ENCODE peak calls at places on chromosome 7, in seven cellular contexts. K is astrocyte of the spinal cord, N is HL-60, I is left lung, Z is dorsolateral prefrontal cortex, C is GM06990, Y is cardiac fibroblast. R is an unnamed sample.

GRCh38 chr7:114718861-114719260 is 203.0 kb upstream of the MDFIC start:
- DNase-seq in Z (no peak), K (no peak), I (no peak), N (no peak), C (peak; percentile 24), Y (no peak), R (no peak)

GRCh38 chr7:1285556-1286301 is 53.1 kb downstream of the UNCX start:
- DNase-seq in N (no peak), K (no peak), I (no peak), Z (peak; percentile 36), Y (no peak), C (no peak), R (no peak)

GRCh38 chr7:140079121-140079536 is 16.4 kb upstream of the PARP12 start:
- DNase-seq in Z (no peak), N (no peak), C (no peak), I (no peak), Y (peak; percentile 40), K (peak; percentile 77), R (no peak)

GRCh38 chr7:125347264-125347663 is 417.6 kb upstream of the POT1 start:
- DNase-seq in N (no peak), Z (no peak), C (no peak), Y (no peak), I (no peak), K (no peak), R (no peak)

GRCh38 chr7:46720761-46721160 is 799.7 kb upstream of the IGFBP3 start:
- DNase-seq in K (no peak), N (no peak), Y (no peak), I (no peak), Z (no peak), C (no peak), R (no peak)

GRCh38 chr7:5177060-5177459 is 13.0 kb upstream of the WIPI2 start:
- DNase-seq in K (peak; percentile 51), C (no peak), N (no peak), Z (peak; percentile 64), Y (peak; percentile 90), I (peak; percentile 40), R (peak; percentile 12)

GRCh38 chr7:29996321-29996720 is 6.7 kb upstream of the SCRN1 start:
- DNase-seq in Z (no peak), N (no peak), I (no peak), C (no peak), Y (no peak), K (no peak), R (no peak)

GRCh38 chr7:152403726-152404125 is 32.1 kb downstream of the KMT2C start:
- DNase-seq in C (no peak), N (no peak), Y (no peak), K (no peak), I (no peak), Z (no peak), R (no peak)

GRCh38 chr7:151168022-151168786 is 710 bp upstream of the GBX1 start:
- DNase-seq in Y (no peak), K (no peak), I (no peak), Z (no peak), C (peak; percentile 57), N (peak; percentile 35), R (no peak)

GRCh38 chr7:45589915-45590678 is 15.9 kb downstream of the ADCY1 start:
- DNase-seq in C (no peak), Z (no peak), K (no peak), N (no peak), Y (no peak), I (no peak), R (no peak)

GRCh38 chr7:47197508-47197907 is 384.4 kb downstream of the TNS3 start:
- DNase-seq in C (no peak), K (no peak), Z (no peak), N (no peak), I (no peak), Y (no peak), R (no peak)

GRCh38 chr7:46170792-46171191 is 249.7 kb upstream of the IGFBP3 start:
- DNase-seq in N (no peak), K (no peak), I (no peak), C (no peak), Z (no peak), Y (no peak), R (no peak)

GRCh38 chr7:139035588-139036353 is at the start of gene ZC3HAV1L:
- DNase-seq in C (peak; percentile 81), Y (peak; percentile 76), I (peak; percentile 62), N (no peak), K (peak; percentile 67), Z (peak; percentile 55), R (no peak)

GRCh38 chr7:13034693-13035092 is 347.3 kb downstream of the ARL4A start:
- DNase-seq in I (no peak), Z (no peak), C (no peak), N (no peak), Y (no peak), K (no peak), R (no peak)

GRCh38 chr7:128889121-128889520 is 21.4 kb downstream of the KCP start:
- DNase-seq in I (no peak), Y (no peak), N (no peak), C (no peak), K (no peak), Z (no peak), R (no peak)

GRCh38 chr7:108138911-108139310 is 8.8 kb upstream of the LAMB4 start:
- DNase-seq in I (no peak), N (no peak), C (no peak), K (peak; percentile 22), Y (peak; percentile 46), Z (no peak), R (no peak)

GRCh38 chr7:65800890-65801341 is 72.0 kb upstream of the VKORC1L1 start:
- DNase-seq in N (no peak), C (no peak), I (no peak), K (no peak), Z (no peak), Y (peak; percentile 43), R (no peak)

GRCh38 chr7:22944506-22944905 is 69.4 kb downstream of the HYCC1 start:
- DNase-seq in K (no peak), Z (no peak), Y (peak; percentile 74), N (no peak), C (no peak), I (no peak), R (no peak)

GRCh38 chr7:149824748-149825566 is 13.2 kb upstream of the ZNF862 start:
- DNase-seq in N (no peak), C (no peak), K (no peak), Z (peak; percentile 24), I (no peak), Y (no peak), R (no peak)

GRCh38 chr7:43028106-43028505 is 84.3 kb upstream of the HECW1 start:
- DNase-seq in K (no peak), C (no peak), Z (no peak), I (no peak), N (no peak), Y (no peak), R (no peak)

GRCh38 chr7:132472463-132473120 is 103.7 kb downstream of the PLXNA4 start:
- DNase-seq in I (no peak), Y (peak; percentile 75), K (peak; percentile 40), C (no peak), N (no peak), Z (no peak), R (peak; percentile 19)

GRCh38 chr7:43076189-43076605 is 36.2 kb upstream of the HECW1 start:
- DNase-seq in Z (no peak), K (no peak), C (peak; percentile 75), N (no peak), I (no peak), Y (no peak), R (no peak)

GRCh38 chr7:43119371-43120069 is 7.1 kb downstream of the HECW1 start:
- DNase-seq in Y (peak; percentile 62), N (no peak), C (no peak), K (peak; percentile 70), Z (no peak), I (no peak), R (no peak)

GRCh38 chr7:143288836-143289235 is 685 bp downstream of the CASP2 start:
- DNase-seq in I (no peak), Z (no peak), Y (no peak), C (no peak), N (no peak), K (no peak), R (no peak)

GRCh38 chr7:95595825-95596182 is 512 bp downstream of the PDK4 start:
- DNase-seq in I (no peak), K (no peak), Z (no peak), C (no peak), Y (no peak), N (no peak), R (no peak)
- H3K4me3 ChIP-seq in I (peak overlapping the region; percentile 69), K (peak overlapping the region; percentile 56), Z (peak overlapping the region; percentile 75), C (no peak overlapping the region), Y (peak overlapping the region; percentile 79), N (no peak overlapping the region), R (peak overlapping the region; percentile 90)

GRCh38 chr7:77985232-77985973 is 186.8 kb downstream of the PHTF2 start:
- DNase-seq in K (no peak), N (no peak), C (no peak), I (no peak), Z (no peak), Y (no peak), R (peak; percentile 23)

GRCh38 chr7:77991656-77992055 is 193.1 kb downstream of the PHTF2 start:
- DNase-seq in K (no peak), Z (no peak), N (no peak), I (no peak), C (no peak), Y (no peak), R (no peak)

GRCh38 chr7:77993823-77994222 is 195.2 kb downstream of the PHTF2 start:
- DNase-seq in I (no peak), Z (no peak), Y (no peak), C (no peak), K (no peak), N (no peak), R (no peak)

GRCh38 chr7:77985974-77986339 is 187.4 kb downstream of the PHTF2 start:
- DNase-seq in I (no peak), K (no peak), Y (peak; percentile 86), N (no peak), C (no peak), Z (no peak), R (no peak)

DNA sequence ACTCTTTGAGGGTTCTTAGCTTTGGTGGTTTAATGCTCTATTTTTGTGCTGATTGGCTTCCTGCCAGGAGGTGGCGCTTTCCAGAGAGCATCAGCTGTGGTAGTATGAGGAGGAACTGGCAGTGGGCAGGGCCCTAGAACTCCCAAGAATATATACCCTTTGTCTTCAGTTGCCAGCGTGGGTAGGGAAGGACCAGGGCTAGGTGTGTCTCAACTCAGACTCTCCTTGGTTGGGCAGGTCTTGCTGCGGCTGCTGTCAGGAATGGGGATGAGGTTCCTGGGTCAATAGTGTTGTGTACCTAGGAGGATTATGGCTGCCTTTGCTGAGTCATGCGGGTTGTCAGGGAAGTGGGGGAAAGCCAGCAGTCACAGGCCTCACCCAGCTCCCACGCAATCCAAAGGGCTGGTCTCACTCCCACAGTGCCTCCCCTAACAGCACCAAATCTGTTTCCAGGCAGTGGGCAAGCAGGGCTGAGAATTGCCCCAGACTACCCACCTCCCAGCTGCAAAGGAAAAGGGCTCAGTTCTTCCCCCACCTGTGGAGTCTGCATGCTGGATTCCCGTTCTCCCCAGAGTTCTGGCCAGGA is 191.5 kb downstream of the PHTF2 start:
- DNase-seq in K (no peak), Z (no peak), C (no peak), N (peak; percentile 47), I (no peak), Y (peak; percentile 4), R (no peak)
- TF ChIP-seq CTCF in K (no peak), Z (no peak), C (peak; percentile 44), N (no peak), I (no peak), Y (no peak), R (no peak)

GRCh38 chr7:120856198-120856597 is 1.7 kb downstream of the TSPAN12 start:
- DNase-seq in I (no peak), C (no peak), K (no peak), Y (no peak), Z (no peak), N (no peak), R (no peak)
- H3K4me3 ChIP-seq in I (peak overlapping the region; percentile 63), C (peak overlapping the region; percentile 85), K (no peak overlapping the region), Y (no peak overlapping the region), Z (peak overlapping the region; percentile 75), N (no peak overlapping the region), R (peak overlapping the region; percentile 93)

GRCh38 chr7:110595694-110596093 is 495.2 kb upstream of the LRRN3 start:
- DNase-seq in Y (no peak), I (no peak), C (no peak), Z (no peak), N (no peak), K (no peak), R (no peak)
- TF ChIP-seq CTCF in Y (no peak), I (no peak), C (no peak), Z (no peak), N (no peak), K (no peak), R (no peak)

R was measured in thoracic aorta.